ENCODE peak calls at places on chromosomes 7 and 10, in four cellular contexts. One of them, this sample, is unnamed.

GRCh38 chr10:126969310-126969709 is 64.1 kb downstream of the DOCK1 start:
- DNase-seq in tibial nerve: no peak
- DNase-seq in coronary artery: no peak
- DNase-seq in IMR-90: no peak
- DNase-seq in this sample: no peak

GRCh38 chr7:23712368-23713284 is 2.6 kb downstream of the STK31 start:
- DNase-seq in coronary artery: no peak
- DNase-seq in tibial nerve: no peak
- DNase-seq in IMR-90: peak
- DNase-seq in this sample: no peak

GRCh38 chr10:89891006-89891405 is 189.6 kb downstream of the KIF20B start:
- DNase-seq in tibial nerve: no peak
- DNase-seq in coronary artery: no peak
- DNase-seq in IMR-90: no peak
- DNase-seq in this sample: no peak

GRCh38 chr7:77667459-77668090 is 28.7 kb upstream of the RSBN1L start:
- DNase-seq in coronary artery: no peak
- DNase-seq in IMR-90: peak
- DNase-seq in tibial nerve: no peak
- DNase-seq in this sample: no peak

GRCh38 chr7:90520484-90520883 is 51.0 kb downstream of the PTTG1IP2 start:
- DNase-seq in tibial nerve: no peak
- DNase-seq in coronary artery: no peak
- DNase-seq in IMR-90: peak
- DNase-seq in this sample: no peak

GRCh38 chr7:158204453-158204852 is 383.2 kb downstream of the PTPRN2 start:
- DNase-seq in tibial nerve: no peak
- DNase-seq in coronary artery: no peak
- DNase-seq in IMR-90: no peak
- DNase-seq in this sample: no peak

GRCh38 chr7:141436676-141437075 is 114.5 kb upstream of the AGK start:
- DNase-seq in coronary artery: no peak
- DNase-seq in IMR-90: no peak
- DNase-seq in tibial nerve: no peak
- DNase-seq in this sample: no peak

GRCh38 chr10:96422525-96422924 is 63.7 kb upstream of the OPALIN start:
- DNase-seq in IMR-90: no peak
- DNase-seq in tibial nerve: no peak
- DNase-seq in coronary artery: no peak
- DNase-seq in this sample: no peak

GRCh38 chr10:15563161-15563715 is 156.5 kb downstream of the ITGA8 start:
- DNase-seq in coronary artery: no peak
- DNase-seq in IMR-90: no peak
- DNase-seq in tibial nerve: no peak
- DNase-seq in this sample: no peak

GRCh38 chr10:104584541-104584940 is 56.5 kb upstream of the SORCS3 start:
- DNase-seq in IMR-90: no peak
- DNase-seq in coronary artery: no peak
- DNase-seq in tibial nerve: no peak
- DNase-seq in this sample: no peak

GRCh38 chr10:96222441-96222840 is 48.9 kb downstream of the BLNK start:
- DNase-seq in IMR-90: no peak
- DNase-seq in coronary artery: no peak
- DNase-seq in tibial nerve: no peak
- DNase-seq in this sample: no peak

GRCh38 chr10:126459878-126460481 is 71.7 kb upstream of the ADAM12 start:
- DNase-seq in IMR-90: peak
- DNase-seq in tibial nerve: no peak
- DNase-seq in coronary artery: peak
- DNase-seq in this sample: no peak

GRCh38 chr10:124911124-124912051 is 30.5 kb upstream of the ZRANB1 start:
- DNase-seq in coronary artery: no peak
- DNase-seq in IMR-90: peak
- DNase-seq in tibial nerve: peak
- DNase-seq in this sample: no peak

GRCh38 chr10:131946321-131946751 is 35.4 kb downstream of the BNIP3 start:
- DNase-seq in tibial nerve: no peak
- DNase-seq in coronary artery: peak
- DNase-seq in IMR-90: peak
- DNase-seq in this sample: no peak

GRCh38 chr10:62681211-62681940 is 123.1 kb upstream of the ADO start:
- DNase-seq in IMR-90: no peak
- DNase-seq in coronary artery: no peak
- DNase-seq in tibial nerve: no peak
- DNase-seq in this sample: no peak

GRCh38 chr7:34735526-34735925 is 77.5 kb downstream of the NPSR1 start:
- DNase-seq in tibial nerve: no peak
- DNase-seq in coronary artery: no peak
- DNase-seq in IMR-90: no peak
- DNase-seq in this sample: no peak

GRCh38 chr10:113665806-113666354 is 2.0 kb upstream of the NRAP start:
- DNase-seq in coronary artery: no peak
- DNase-seq in tibial nerve: no peak
- DNase-seq in IMR-90: peak
- DNase-seq in this sample: no peak

GRCh38 chr7:46257766-46258448 is 336.8 kb upstream of the IGFBP3 start:
- DNase-seq in coronary artery: no peak
- DNase-seq in tibial nerve: no peak
- DNase-seq in IMR-90: peak
- DNase-seq in this sample: no peak

GRCh38 chr10:120961720-120962259 is 110.6 kb downstream of the WDR11 start:
- DNase-seq in tibial nerve: no peak
- DNase-seq in coronary artery: peak
- DNase-seq in IMR-90: no peak
- DNase-seq in this sample: no peak

GRCh38 chr10:123864923-123865322 is 26.7 kb downstream of the CPXM2 start:
- DNase-seq in coronary artery: peak
- DNase-seq in IMR-90: no peak
- DNase-seq in tibial nerve: no peak
- DNase-seq in this sample: no peak

GRCh38 chr10:123863189-123863580 is 28.4 kb downstream of the CPXM2 start:
- DNase-seq in coronary artery: no peak
- DNase-seq in IMR-90: no peak
- DNase-seq in tibial nerve: no peak
- DNase-seq in this sample: no peak

GRCh38 chr10:123862421-123863188 is 29.0 kb downstream of the CPXM2 start:
- DNase-seq in IMR-90: no peak
- DNase-seq in coronary artery: no peak
- DNase-seq in tibial nerve: no peak
- DNase-seq in this sample: no peak

GRCh38 chr10:123865350-123865749 is 26.3 kb downstream of the CPXM2 start:
- DNase-seq in IMR-90: no peak
- DNase-seq in coronary artery: no peak
- DNase-seq in tibial nerve: no peak
- DNase-seq in this sample: no peak

GRCh38 chr10:123863721-123864432 is 27.7 kb downstream of the CPXM2 start:
- DNase-seq in tibial nerve: no peak
- DNase-seq in IMR-90: no peak
- DNase-seq in coronary artery: no peak
- DNase-seq in this sample: no peak
- TF ChIP-seq CTCF in tibial nerve: no peak
- TF ChIP-seq CTCF in IMR-90: no peak
- TF ChIP-seq CTCF in coronary artery: no peak
- TF ChIP-seq CTCF in this sample: no peak

GRCh38 chr10:35780970-35781642 is 139.0 kb upstream of the FZD8 start:
- DNase-seq in tibial nerve: no peak
- DNase-seq in IMR-90: no peak
- DNase-seq in coronary artery: no peak
- DNase-seq in this sample: no peak
- TF ChIP-seq CTCF in tibial nerve: no peak
- TF ChIP-seq CTCF in IMR-90: peak
- TF ChIP-seq CTCF in coronary artery: no peak
- TF ChIP-seq CTCF in this sample: no peak

GRCh38 chr10:64130152-64130551 is 609.0 kb downstream of the REEP3 start:
- DNase-seq in coronary artery: no peak
- DNase-seq in IMR-90: no peak
- DNase-seq in tibial nerve: no peak
- DNase-seq in this sample: no peak
- TF ChIP-seq CTCF in coronary artery: no peak
- TF ChIP-seq CTCF in IMR-90: no peak
- TF ChIP-seq CTCF in tibial nerve: no peak
- TF ChIP-seq CTCF in this sample: no peak

DNA sequence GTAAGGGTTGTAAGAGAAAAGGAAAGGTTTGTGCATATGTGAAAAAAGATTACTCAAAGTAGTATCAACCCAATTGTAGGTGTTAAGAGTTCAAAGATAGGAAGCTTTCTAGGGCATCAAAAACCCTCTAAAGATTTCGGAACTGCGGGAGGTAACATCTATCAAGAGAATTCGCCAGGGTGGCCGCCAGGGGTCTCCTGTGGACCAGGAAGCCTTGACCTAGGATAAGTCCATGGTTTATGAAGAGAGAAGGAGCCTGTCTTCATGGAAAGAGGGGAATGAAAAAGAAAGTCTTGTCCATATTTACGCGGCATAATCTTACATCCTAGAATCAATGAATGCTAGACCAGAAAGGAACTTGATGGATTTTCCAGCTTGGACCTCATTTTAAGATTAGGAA is 140.7 kb upstream of the CALCR start:
- DNase-seq in IMR-90: peak
- DNase-seq in coronary artery: no peak
- DNase-seq in tibial nerve: peak
- DNase-seq in this sample: peak
- TF ChIP-seq CTCF in IMR-90: peak
- TF ChIP-seq CTCF in coronary artery: peak
- TF ChIP-seq CTCF in tibial nerve: no peak
- TF ChIP-seq CTCF in this sample: peak

GRCh38 chr7:21704362-21704761 is 161.5 kb downstream of the DNAH11 start:
- DNase-seq in IMR-90: no peak
- DNase-seq in coronary artery: no peak
- DNase-seq in tibial nerve: no peak
- DNase-seq in this sample: peak
- TF ChIP-seq CTCF in IMR-90: no peak
- TF ChIP-seq CTCF in coronary artery: no peak
- TF ChIP-seq CTCF in tibial nerve: no peak
- TF ChIP-seq CTCF in this sample: no peak

GRCh38 chr10:6838118-6838517 is 258.0 kb upstream of the PRKCQ start:
- DNase-seq in tibial nerve: no peak
- DNase-seq in IMR-90: no peak
- DNase-seq in coronary artery: no peak
- DNase-seq in this sample: no peak
- TF ChIP-seq CTCF in tibial nerve: no peak
- TF ChIP-seq CTCF in IMR-90: no peak
- TF ChIP-seq CTCF in coronary artery: no peak
- TF ChIP-seq CTCF in this sample: no peak

DNA sequence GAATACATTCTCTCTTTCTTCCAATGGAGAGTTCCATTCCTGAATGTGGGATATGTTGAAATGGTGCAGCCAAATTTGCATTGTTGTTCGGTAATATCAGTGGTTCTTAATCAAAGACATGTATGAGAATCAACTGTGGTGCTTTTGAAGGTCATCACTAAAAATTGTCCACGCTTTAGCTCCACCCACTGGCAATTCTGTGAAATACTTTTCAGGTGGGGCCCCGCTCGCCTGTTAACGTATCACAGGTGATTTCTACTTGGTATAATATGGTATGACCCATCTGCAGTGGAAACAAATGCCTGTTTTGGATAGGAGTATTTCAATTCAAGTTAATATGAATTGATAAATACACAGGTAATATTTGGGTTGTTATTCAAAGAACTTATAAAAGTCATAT is 178.4 kb downstream of the NSUN6 start:
- DNase-seq in IMR-90: no peak
- DNase-seq in coronary artery: no peak
- DNase-seq in tibial nerve: no peak
- DNase-seq in this sample: no peak
- TF ChIP-seq CTCF in IMR-90: no peak
- TF ChIP-seq CTCF in coronary artery: no peak
- TF ChIP-seq CTCF in tibial nerve: no peak
- TF ChIP-seq CTCF in this sample: no peak

GRCh38 chr10:60663850-60664249 is 114.4 kb upstream of the CDK1 start:
- DNase-seq in tibial nerve: no peak
- DNase-seq in IMR-90: no peak
- DNase-seq in coronary artery: no peak
- DNase-seq in this sample: no peak

GRCh38 chr10:60660625-60661024 is 117.7 kb upstream of the CDK1 start:
- DNase-seq in IMR-90: no peak
- DNase-seq in coronary artery: no peak
- DNase-seq in tibial nerve: no peak
- DNase-seq in this sample: no peak

GRCh38 chr10:60664859-60665258 is 113.4 kb upstream of the CDK1 start:
- DNase-seq in tibial nerve: no peak
- DNase-seq in IMR-90: peak
- DNase-seq in coronary artery: no peak
- DNase-seq in this sample: no peak

GRCh38 chr10:60661627-60662026 is 116.7 kb upstream of the CDK1 start:
- DNase-seq in tibial nerve: no peak
- DNase-seq in IMR-90: peak
- DNase-seq in coronary artery: no peak
- DNase-seq in this sample: no peak

DNA sequence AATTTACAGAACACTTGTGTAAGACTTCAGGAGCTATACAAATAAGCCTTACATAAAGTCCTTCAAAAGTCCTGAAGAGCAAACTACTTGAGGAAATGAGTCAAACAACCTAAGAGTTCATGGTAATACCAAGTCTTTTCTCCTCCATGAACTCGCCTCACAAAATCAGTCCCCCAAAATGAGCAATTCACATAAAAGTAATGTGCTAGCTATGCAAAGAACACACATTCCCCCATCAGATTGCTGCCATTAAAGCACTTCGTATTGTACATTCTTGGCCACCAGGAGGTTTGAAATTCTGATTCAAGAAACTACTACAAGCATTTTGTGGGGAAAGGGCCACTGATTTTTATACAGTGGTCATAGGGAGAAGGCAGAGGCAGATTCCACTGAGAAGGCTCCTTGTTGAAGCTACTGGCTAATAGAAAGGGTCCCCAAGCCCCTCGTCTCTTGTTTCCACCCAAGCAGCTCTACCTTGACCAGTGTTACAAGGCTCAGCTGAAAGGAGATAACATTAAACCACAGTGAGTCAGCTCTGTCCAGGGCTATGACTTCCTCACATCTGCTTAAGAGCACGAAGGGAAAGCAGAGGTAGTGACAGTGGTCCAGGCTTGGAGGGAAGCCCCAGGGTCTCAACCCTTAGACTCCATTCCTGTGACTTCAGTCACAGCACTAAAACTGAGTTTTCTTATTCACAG is 115.2 kb upstream of the CDK1 start:
- DNase-seq in IMR-90: peak
- DNase-seq in coronary artery: no peak
- DNase-seq in tibial nerve: no peak
- DNase-seq in this sample: no peak
- TF ChIP-seq CTCF in IMR-90: no peak
- TF ChIP-seq CTCF in coronary artery: no peak
- TF ChIP-seq CTCF in tibial nerve: no peak
- TF ChIP-seq CTCF in this sample: no peak

DNA sequence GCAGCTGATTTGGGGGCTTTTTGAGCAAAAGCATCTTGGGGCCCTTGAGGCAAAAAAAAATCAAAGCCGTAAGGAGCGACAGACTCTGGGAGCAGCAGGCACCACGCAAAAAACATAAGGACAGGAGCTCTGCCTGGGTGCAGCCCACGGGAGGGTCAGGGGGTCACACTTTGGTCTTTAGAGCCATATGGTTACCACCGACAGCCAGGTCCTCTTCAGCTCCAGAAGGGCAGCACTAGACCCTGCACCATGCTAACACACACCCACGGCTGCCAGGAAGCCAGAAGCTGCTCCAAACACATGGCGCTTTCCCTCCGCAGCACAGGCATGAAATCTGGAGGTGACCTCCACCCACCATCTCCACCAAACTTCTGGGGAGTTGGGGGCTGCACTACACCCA is 47.1 kb downstream of the RSU1 start:
- DNase-seq in coronary artery: no peak
- DNase-seq in IMR-90: no peak
- DNase-seq in tibial nerve: no peak
- DNase-seq in this sample: peak
- TF ChIP-seq CTCF in coronary artery: no peak
- TF ChIP-seq CTCF in IMR-90: no peak
- TF ChIP-seq CTCF in tibial nerve: no peak
- TF ChIP-seq CTCF in this sample: no peak

This sample was measured in glutamatergic neuron.